ENCODE peak calls at places on chromosomes 3 and 15, in ten cellular contexts. H is lower leg skin, J is heart left ventricle, I is hepatocyte, L is choroid plexus epithelial cell, S is tibial artery, E is AG10803, F is cardiac muscle cell, K is body of pancreas, O is cardiac fibroblast. Y is an unnamed sample.
A peak's percentile ranks its signal among the peaks of the same experiment; 100 is the strongest.

GRCh38 chr3:124781706-124782376 is 51.6 kb downstream of the UMPS start:
- DNase-seq in S (no peak), I (no peak), J (no peak), L (no peak), O (no peak), E (no peak), H (no peak), F (no peak), K (no peak), Y (peak; percentile 84)

GRCh38 chr3:103052236-103052830 is 617.5 kb downstream of the ZPLD1 start:
- DNase-seq in I (peak; percentile 6), K (peak; percentile 24), O (no peak), E (no peak), J (peak; percentile 44), L (no peak), F (no peak), H (peak; percentile 47), S (peak; percentile 71), Y (peak; percentile 63)

GRCh38 chr15:60649845-60650548 is 171.1 kb upstream of the ICE2 start:
- DNase-seq in E (no peak), H (no peak), L (peak; percentile 31), I (peak; percentile 14), S (no peak), K (no peak), F (no peak), O (peak; percentile 11), J (no peak), Y (no peak)

GRCh38 chr3:160141485-160142185 is 83.6 kb upstream of the C3orf80 start:
- DNase-seq in K (no peak), S (no peak), J (no peak), I (no peak), O (no peak), F (no peak), H (no peak), L (no peak), E (no peak), Y (no peak)

GRCh38 chr3:166446291-166446690 is 609.1 kb upstream of the BCHE start:
- DNase-seq in E (no peak), I (no peak), S (no peak), O (peak; percentile 3), K (no peak), L (peak; percentile 1), H (no peak), J (no peak), F (no peak), Y (no peak)

GRCh38 chr3:110123929-110124328 is 786.6 kb upstream of the DPPA4 start:
- DNase-seq in K (no peak), E (peak; percentile 3), F (no peak), H (no peak), J (no peak), L (peak; percentile 31), I (no peak), S (no peak), O (no peak), Y (no peak)

GRCh38 chr3:38005076-38006020 is 14.8 kb downstream of the VILL start:
- DNase-seq in K (peak; percentile 78), J (peak; percentile 77), F (no peak), E (peak; percentile 22), H (no peak), L (no peak), O (no peak), I (no peak), S (no peak), Y (no peak)

GRCh38 chr3:171348121-171348520 is 112.1 kb downstream of the TNIK start:
- DNase-seq in F (no peak), J (no peak), H (no peak), O (peak; percentile 58), S (no peak), E (peak; percentile 35), L (peak; percentile 76), K (no peak), I (no peak), Y (no peak)

GRCh38 chr3:99862208-99862607 is 44.5 kb downstream of the CMSS1 start:
- DNase-seq in O (peak; percentile 81), L (peak; percentile 69), S (no peak), F (no peak), I (no peak), E (peak; percentile 72), H (no peak), K (no peak), J (no peak), Y (no peak)

GRCh38 chr3:188294823-188295487 is 141.0 kb downstream of the LPP start:
- DNase-seq in O (peak; percentile 95), S (no peak), I (peak; percentile 78), J (no peak), H (no peak), L (peak; percentile 96), E (peak; percentile 96), F (no peak), K (peak; percentile 67), Y (no peak)

GRCh38 chr3:171950373-171950772 is 89.0 kb upstream of the FNDC3B start:
- DNase-seq in F (peak; percentile 23), O (peak; percentile 56), J (no peak), I (no peak), E (peak; percentile 18), S (no peak), H (no peak), K (no peak), L (peak; percentile 63), Y (no peak)

GRCh38 chr15:76147906-76148553 is 88.2 kb downstream of the TMEM266 start:
- DNase-seq in J (no peak), E (no peak), H (no peak), K (peak; percentile 63), I (peak; percentile 79), F (peak; percentile 70), O (peak; percentile 43), L (peak; percentile 50), S (peak; percentile 60), Y (no peak)

GRCh38 chr3:170730071-170730812 is 139.8 kb downstream of the RPL22L1 start:
- DNase-seq in S (no peak), E (no peak), H (no peak), L (no peak), K (no peak), O (no peak), J (no peak), I (no peak), F (no peak), Y (no peak)

GRCh38 chr15:81313686-81314085 is 10.3 kb downstream of the STARD5 start:
- DNase-seq in S (no peak), J (no peak), F (no peak), H (no peak), I (no peak), O (no peak), E (no peak), L (no peak), K (no peak), Y (no peak)

DNA sequence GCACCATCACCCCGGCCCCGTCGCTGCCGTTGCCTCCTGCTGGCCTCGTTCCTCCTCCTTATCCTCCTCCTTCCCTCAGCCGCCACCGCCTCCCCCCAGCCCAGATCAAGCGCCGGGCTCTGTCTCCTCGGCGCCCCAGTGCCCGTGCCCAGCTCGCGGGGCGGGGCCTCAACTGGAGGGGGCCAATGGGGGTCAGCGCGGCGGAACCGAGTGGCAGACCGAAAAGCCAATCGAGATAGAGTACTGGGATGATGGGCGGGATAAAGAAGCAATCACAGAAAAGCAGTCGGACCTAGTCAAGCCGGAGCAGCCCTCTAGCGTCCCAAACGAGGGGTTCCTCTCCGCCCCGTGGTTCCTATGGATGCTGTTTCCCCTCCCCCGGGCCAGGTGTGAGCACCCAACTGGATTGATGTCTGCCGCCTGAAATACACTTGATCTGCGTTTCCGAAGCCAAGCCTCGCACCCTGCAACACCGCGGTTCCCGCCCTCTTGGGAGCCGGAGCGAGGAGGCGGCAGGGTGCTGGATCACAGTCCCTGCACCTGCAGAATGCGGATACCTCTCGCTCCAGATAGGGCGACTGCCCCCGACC is at the start of gene FRMD5:
- DNase-seq in E (peak; percentile 95), K (peak; percentile 89), J (peak; percentile 90), O (peak; percentile 97), H (peak; percentile 78), L (peak; percentile 96), I (peak; percentile 95), S (peak; percentile 82), F (peak; percentile 95), Y (peak; percentile 85)
- TF ChIP-seq CTCF in E (peak; percentile 64), K (peak; percentile 3), J (no peak), O (peak; percentile 63), H (no peak), L (peak; percentile 68), I (peak; percentile 32), S (no peak), F (peak; percentile 57), Y (no peak)

DNA sequence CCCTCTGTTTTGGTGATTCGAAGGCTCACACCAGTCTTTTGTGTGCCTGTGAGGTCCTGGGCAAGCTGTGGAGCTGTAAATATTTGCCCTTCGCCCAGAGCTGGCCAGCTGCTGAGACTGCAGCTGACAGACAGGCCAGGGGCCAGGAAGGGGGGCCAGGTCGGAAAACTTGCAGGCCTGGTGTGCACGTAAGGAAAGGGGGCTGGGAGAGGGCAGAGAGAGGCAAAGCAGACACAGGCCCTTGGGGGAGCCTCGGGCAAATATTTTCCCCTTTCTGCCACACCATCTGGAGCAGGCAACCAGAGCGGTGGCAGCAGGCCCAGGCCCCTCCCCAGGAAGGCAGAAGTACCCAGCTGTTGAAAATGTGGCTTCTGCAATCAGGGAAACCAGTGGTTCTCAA is 2.6 kb downstream of the PDZRN3 start:
- DNase-seq in K (peak; percentile 85), L (peak; percentile 29), S (peak; percentile 81), J (peak; percentile 76), I (peak; percentile 77), F (peak; percentile 85), E (peak; percentile 63), O (no peak), H (no peak), Y (peak; percentile 60)
- H3K4me3 ChIP-seq in K (no peak overlapping the region), L (peak overlapping the region; percentile 63), S (peak overlapping the region; percentile 80), J (peak overlapping the region; percentile 66), I (peak overlapping the region; percentile 39), F (peak overlapping the region; percentile 61), E (peak overlapping the region; percentile 96), O (peak overlapping the region; percentile 68), H (no peak overlapping the region), Y (peak overlapping the region; percentile 21)

DNA sequence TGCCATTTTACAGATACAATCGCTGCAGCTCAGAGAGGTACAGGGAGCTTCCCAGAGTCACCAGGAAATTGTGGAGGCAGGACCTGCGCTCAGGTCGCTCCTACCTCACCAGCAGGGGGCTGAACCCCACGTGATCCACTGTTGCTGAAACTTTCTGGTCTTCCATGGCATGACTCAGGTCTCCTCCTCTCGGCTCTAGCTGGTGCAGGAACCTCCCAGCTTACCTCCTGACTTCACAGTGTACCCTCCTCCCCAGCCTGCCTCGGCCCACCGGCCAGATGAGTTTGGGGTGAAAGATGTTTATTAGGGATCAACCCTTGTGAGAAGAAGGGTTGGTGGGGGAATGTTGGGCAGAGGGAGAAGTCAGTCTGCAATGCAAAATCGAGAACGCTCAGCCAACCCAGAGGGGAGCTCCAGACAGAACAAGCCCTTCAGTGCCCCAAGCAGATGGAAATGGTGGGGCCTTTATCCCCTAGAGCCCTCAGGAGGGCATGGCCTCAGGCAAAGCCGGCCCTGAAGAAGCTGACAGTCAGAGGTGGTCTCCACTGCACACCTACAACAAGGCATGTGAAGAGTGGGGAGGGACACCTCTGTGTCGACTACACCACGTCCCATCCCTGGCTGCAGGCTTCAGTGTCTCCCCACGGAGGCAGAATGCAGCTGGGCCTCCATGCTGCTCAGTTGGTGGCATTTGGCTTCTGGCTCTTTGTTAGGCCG is 118.6 kb upstream of the PRR20G start:
- DNase-seq in I (peak; percentile 55), F (no peak), K (no peak), E (no peak), H (no peak), O (peak; percentile 18), L (no peak), J (peak; percentile 51), S (peak; percentile 42), Y (no peak)
- TF ChIP-seq CTCF in I (peak; percentile 17), F (peak; percentile 26), K (no peak), E (no peak), H (no peak), O (peak; percentile 18), L (peak; percentile 26), J (no peak), S (no peak), Y (peak; percentile 19)

GRCh38 chr15:66936115-66936863 is 129.1 kb upstream of the SMAD3 start:
- DNase-seq in H (no peak), E (peak; percentile 88), O (peak; percentile 35), L (no peak), I (peak; percentile 46), F (no peak), S (peak; percentile 62), J (no peak), K (no peak), Y (no peak)
- H3K4me3 ChIP-seq in H (no peak overlapping the region), E (peak overlapping the region; percentile 63), O (peak overlapping the region; percentile 33), L (peak overlapping the region; percentile 66), I (no peak overlapping the region), F (no peak overlapping the region), S (peak overlapping the region; percentile 47), J (peak overlapping the region; percentile 44), K (no peak overlapping the region), Y (no peak overlapping the region)